ENCODE peak calls at places on chromosomes 13 and 19, in eight cellular contexts. B is GM10248; R is stromal cell of bone marrow; Y is heart right ventricle; Q is GM19239; A is stimulated activated CD8-positive, alpha-beta memory T cell treated with anti-CD3 and anti-CD28 coated beads, Interleukin-12 subunit alpha, Interleukin-12 subunit beta, amount 100 ng/mL, for 1 hour; D is amygdala; N is choroid plexus epithelial cell. I is an unnamed sample.

GRCh38 chr13:35984776-35985453 is 146.3 kb downstream of the DCLK1 start:
- DNase-seq in Y (no peak), B (no peak), D (no peak), Q (no peak), R (no peak), N (no peak), A (no peak), I (peak; percentile 74)

GRCh38 chr19:5152767-5153532 is 184.0 kb downstream of the KDM4B start:
- DNase-seq in R (no peak), D (no peak), Q (no peak), Y (no peak), B (no peak), A (no peak), N (no peak), I (no peak)

GRCh38 chr13:46885018-46885417 is 11.8 kb downstream of the HTR2A start:
- DNase-seq in Q (no peak), R (no peak), Y (no peak), A (no peak), B (no peak), N (no peak), D (no peak), I (no peak)

GRCh38 chr19:20313894-20314293 is 146.9 kb downstream of the ZNF486 start:
- DNase-seq in R (no peak), N (no peak), D (no peak), Y (no peak), Q (no peak), B (no peak), A (no peak), I (no peak)

GRCh38 chr19:51566489-51567100 is 4.5 kb upstream of the ZNF175 start:
- DNase-seq in A (no peak), B (no peak), N (no peak), R (no peak), D (no peak), Q (no peak), Y (no peak), I (no peak)

GRCh38 chr13:81171065-81171647 is 830.2 kb upstream of the SPRY2 start:
- DNase-seq in Y (no peak), D (no peak), Q (no peak), R (no peak), N (peak; percentile 32), B (no peak), A (no peak), I (no peak)

GRCh38 chr19:16293133-16294085 is 31.2 kb upstream of the KLF2 start:
- DNase-seq in N (peak; percentile 97), B (no peak), R (peak; percentile 92), D (no peak), A (no peak), Q (no peak), Y (peak; percentile 88), I (no peak)

GRCh38 chr19:12792048-12792852 is 964 bp downstream of the JUNB start:
- DNase-seq in D (no peak), Q (no peak), B (no peak), R (no peak), A (peak; percentile 61), N (peak; percentile 59), Y (peak; percentile 62), I (peak; percentile 74)

GRCh38 chr19:44614313-44614712 is 950 bp downstream of the IGSF23 start:
- DNase-seq in A (no peak), D (no peak), B (no peak), Q (no peak), R (no peak), Y (no peak), N (no peak), I (no peak)

GRCh38 chr19:16259385-16260159 is 61.9 kb downstream of the AP1M1 start:
- DNase-seq in Y (no peak), B (peak; percentile 75), R (no peak), Q (peak; percentile 51), A (no peak), D (no peak), N (no peak), I (no peak)

GRCh38 chr19:2551172-2551863 is 75.4 kb downstream of the GADD45B start:
- DNase-seq in Q (no peak), A (no peak), D (no peak), Y (no peak), B (no peak), N (no peak), R (no peak), I (no peak)

GRCh38 chr19:9913237-9914000 is 22.9 kb downstream of the OLFM2 start:
- DNase-seq in A (no peak), N (no peak), Y (no peak), R (no peak), D (no peak), Q (no peak), B (no peak), I (no peak)

GRCh38 chr19:21947775-21948174 is 63.0 kb downstream of the ZNF208 start:
- DNase-seq in B (no peak), R (no peak), Q (no peak), Y (no peak), D (no peak), N (peak; percentile 14), A (no peak), I (no peak)

GRCh38 chr13:35784286-35784951 is 307.9 kb upstream of the MAB21L1 start:
- DNase-seq in A (no peak), R (no peak), B (no peak), Q (no peak), Y (no peak), N (no peak), D (no peak), I (no peak)

GRCh38 chr13:81582381-81582780 is 1241.5 kb upstream of the SPRY2 start:
- DNase-seq in N (no peak), A (no peak), Q (no peak), R (no peak), D (no peak), Y (no peak), B (no peak), I (no peak)

GRCh38 chr13:46152627-46153328 is 29.2 kb downstream of the LCP1 start:
- DNase-seq in D (no peak), N (no peak), B (no peak), A (no peak), R (no peak), Y (no peak), Q (no peak), I (no peak)

GRCh38 chr13:27170521-27171243 is 929 bp downstream of the USP12 start:
- DNase-seq in A (no peak), D (no peak), B (peak; percentile 22), Y (peak; percentile 38), Q (peak; percentile 26), N (peak; percentile 60), R (no peak), I (peak; percentile 34)

GRCh38 chr13:101007245-101007644 is 332.6 kb upstream of the TMTC4 start:
- DNase-seq in D (no peak), A (no peak), R (no peak), B (no peak), Q (no peak), N (no peak), Y (no peak), I (no peak)

GRCh38 chr13:47934371-47934770 is 66.7 kb downstream of the SUCLA2 start:
- DNase-seq in Y (no peak), A (no peak), D (no peak), N (peak; percentile 18), B (no peak), R (no peak), Q (no peak), I (no peak)

GRCh38 chr13:97715763-97716162 is 237.7 kb upstream of the IPO5 start:
- DNase-seq in R (no peak), A (no peak), Y (no peak), D (no peak), B (no peak), N (peak; percentile 26), Q (no peak), I (no peak)

GRCh38 chr19:36331353-36332228 is 47.4 kb downstream of the ZFP14 start:
- DNase-seq in B (peak; percentile 85), A (peak; percentile 43), R (peak; percentile 94), Q (peak; percentile 14), Y (peak; percentile 93), D (peak; percentile 99), N (peak; percentile 98), I (peak; percentile 92)

GRCh38 chr13:113638806-113639205 is 19.2 kb downstream of the ATP4B start:
- DNase-seq in D (no peak), Q (no peak), R (no peak), Y (no peak), N (no peak), B (no peak), A (no peak), I (peak; percentile 0)

GRCh38 chr13:46145950-46146349 is 36.0 kb downstream of the LCP1 start:
- DNase-seq in B (no peak), R (no peak), D (no peak), Y (no peak), N (no peak), Q (no peak), A (no peak), I (no peak)

GRCh38 chr19:7200739-7201138 is 93.5 kb downstream of the INSR start:
- DNase-seq in N (no peak), D (no peak), B (no peak), Q (no peak), Y (no peak), A (no peak), R (no peak), I (no peak)

GRCh38 chr13:112885782-112886268 is 83.2 kb upstream of the MCF2L start:
- DNase-seq in R (peak; percentile 58), N (peak; percentile 84), Y (peak; percentile 75), D (no peak), Q (no peak), A (no peak), B (no peak), I (no peak)

GRCh38 chr13:30739646-30740642 is 4.6 kb downstream of the ALOX5AP start:
- DNase-seq in B (peak; percentile 53), A (peak; percentile 49), R (peak; percentile 58), Y (no peak), Q (no peak), D (no peak), N (peak; percentile 83), I (no peak)